ENCODE peak calls at places on chromosomes 6 and 20, in six cellular contexts. R is IMR-90, E is mesenchymal stem cell, O is H1, C is trophoblast cell, D is neuronal stem cell. N is an unnamed sample.

GRCh38 chr6:9875605-9876353 is 539.1 kb downstream of the TFAP2A start:
- DNase-seq in R (peak; percentile 28), O (no peak), E (no peak), D (no peak), C (peak; percentile 85), N (no peak)

GRCh38 chr6:45923831-45924391 is 91.7 kb downstream of the CLIC5 start:
- DNase-seq in O (no peak), E (peak; percentile 91), C (peak; percentile 89), R (peak; percentile 63), D (no peak), N (no peak)

GRCh38 chr6:33630014-33630413 is 8.9 kb downstream of the ITPR3 start:
- DNase-seq in E (no peak), R (no peak), D (no peak), O (no peak), C (no peak), N (no peak)

GRCh38 chr6:28789553-28790083 is 134.2 kb downstream of the TRIM27 start:
- DNase-seq in R (peak; percentile 68), O (no peak), D (no peak), C (peak; percentile 63), E (peak; percentile 75), N (peak; percentile 67)

GRCh38 chr6:110635096-110635495 is 158.7 kb upstream of the SLC22A16 start:
- DNase-seq in E (no peak), D (no peak), O (no peak), R (no peak), C (no peak), N (no peak)

GRCh38 chr20:52031574-52032303 is 159.8 kb downstream of the ZFP64 start:
- DNase-seq in E (peak; percentile 97), D (no peak), O (no peak), R (peak; percentile 88), C (no peak), N (no peak)

GRCh38 chr6:16999486-17000436 is 102.1 kb upstream of the STMND1 start:
- DNase-seq in R (peak; percentile 94), O (no peak), E (no peak), D (no peak), C (no peak), N (no peak)

GRCh38 chr6:158924499-158925455 is 75.2 kb downstream of the RSPH3 start:
- DNase-seq in D (no peak), O (no peak), C (no peak), E (no peak), R (no peak), N (no peak)

GRCh38 chr6:131813991-131814390 is 6.2 kb downstream of the ENPP1 start:
- DNase-seq in D (no peak), E (no peak), C (peak; percentile 51), R (no peak), O (no peak), N (no peak)

GRCh38 chr6:127586372-127586771 is 9.4 kb downstream of the C6orf58 start:
- DNase-seq in R (no peak), O (no peak), C (no peak), E (no peak), D (no peak), N (peak; percentile 78)

GRCh38 chr6:161407581-161407980 is 133.7 kb upstream of the AGPAT4 start:
- DNase-seq in E (peak; percentile 74), C (no peak), D (no peak), R (peak; percentile 66), O (no peak), N (no peak)

DNA sequence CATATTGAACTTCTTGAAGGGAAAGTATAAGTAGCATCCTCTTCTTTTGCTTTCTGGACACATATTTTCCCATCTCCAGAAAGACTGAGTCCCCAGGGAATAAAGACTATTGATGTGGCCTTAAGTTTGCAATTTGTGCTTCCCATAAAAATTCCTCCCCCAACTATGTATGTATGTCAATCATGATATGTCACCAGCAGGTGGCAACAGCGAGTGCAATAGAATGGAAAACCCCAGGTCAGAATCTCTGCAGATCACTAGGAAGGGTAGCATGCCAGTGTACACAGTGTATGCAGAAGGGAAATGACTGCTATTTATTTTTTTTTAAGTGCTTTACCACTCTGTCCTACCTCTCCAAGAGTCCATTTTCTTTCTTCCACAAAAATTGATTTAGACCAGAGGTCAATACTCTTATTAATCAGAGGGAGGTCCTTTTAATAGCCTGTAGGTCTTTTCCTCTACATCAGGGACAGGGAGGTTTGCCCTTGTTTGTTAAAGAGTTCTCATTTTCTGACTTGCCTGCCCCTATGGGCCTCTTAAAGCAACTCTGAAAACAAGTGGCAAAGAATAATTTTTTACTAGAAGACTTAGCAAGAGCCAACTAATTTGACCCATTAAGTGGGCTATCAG is 61.4 kb downstream of the BMP2 start:
- DNase-seq in R (peak; percentile 43), E (peak; percentile 61), O (no peak), C (peak; percentile 15), D (peak; percentile 67), N (peak; percentile 46)
- H3K4ac ChIP-seq in R (no peak overlapping the region), E (no peak overlapping the region), O (no peak overlapping the region), C (no peak overlapping the region), D (no peak overlapping the region), N (no peak overlapping the region)

GRCh38 chr6:96391776-96392175 is 129.8 kb upstream of the UFL1 start:
- DNase-seq in D (peak; percentile 80), C (peak; percentile 4), O (peak; percentile 63), R (no peak), E (no peak), N (peak; percentile 86)
- H4K91ac ChIP-seq in D (no peak overlapping the region), C (no peak overlapping the region), O (no peak overlapping the region), R (no peak overlapping the region), E (no peak overlapping the region), N (no peak overlapping the region)

GRCh38 chr6:26020983-26021349 is 58.4 kb downstream of the TRIM38 start:
- DNase-seq in C (peak; percentile 65), O (no peak), D (peak; percentile 63), E (peak; percentile 86), R (peak; percentile 74), N (no peak)

GRCh38 chr6:26016326-26017275 is 54.0 kb downstream of the TRIM38 start:
- DNase-seq in R (peak; percentile 34), C (no peak), D (no peak), E (no peak), O (no peak), N (peak; percentile 56)

GRCh38 chr6:26019261-26019845 is 56.8 kb downstream of the TRIM38 start:
- DNase-seq in D (no peak), R (no peak), C (no peak), O (no peak), E (no peak), N (no peak)

GRCh38 chr6:26020291-26020982 is 57.8 kb downstream of the TRIM38 start:
- DNase-seq in D (peak; percentile 78), C (peak; percentile 82), R (peak; percentile 95), O (no peak), E (peak; percentile 93), N (peak; percentile 73)

GRCh38 chr6:26017567-26017966 is 55.0 kb downstream of the TRIM38 start:
- DNase-seq in D (peak; percentile 67), C (peak; percentile 4), R (peak; percentile 95), O (no peak), E (peak; percentile 80), N (peak; percentile 80)
- H3K4ac ChIP-seq in D (no peak overlapping the region), C (no peak overlapping the region), R (peak overlapping the region; percentile 76), O (no peak overlapping the region), E (no peak overlapping the region), N (no peak overlapping the region)

GRCh38 chr6:15754706-15755079 is 91.9 kb upstream of the DTNBP1 start:
- DNase-seq in D (no peak), O (no peak), C (no peak), R (no peak), E (no peak), N (no peak)
- H4K91ac ChIP-seq in D (no peak overlapping the region), O (no peak overlapping the region), C (no peak overlapping the region), R (no peak overlapping the region), E (peak overlapping the region; percentile 11), N (no peak overlapping the region)

DNA sequence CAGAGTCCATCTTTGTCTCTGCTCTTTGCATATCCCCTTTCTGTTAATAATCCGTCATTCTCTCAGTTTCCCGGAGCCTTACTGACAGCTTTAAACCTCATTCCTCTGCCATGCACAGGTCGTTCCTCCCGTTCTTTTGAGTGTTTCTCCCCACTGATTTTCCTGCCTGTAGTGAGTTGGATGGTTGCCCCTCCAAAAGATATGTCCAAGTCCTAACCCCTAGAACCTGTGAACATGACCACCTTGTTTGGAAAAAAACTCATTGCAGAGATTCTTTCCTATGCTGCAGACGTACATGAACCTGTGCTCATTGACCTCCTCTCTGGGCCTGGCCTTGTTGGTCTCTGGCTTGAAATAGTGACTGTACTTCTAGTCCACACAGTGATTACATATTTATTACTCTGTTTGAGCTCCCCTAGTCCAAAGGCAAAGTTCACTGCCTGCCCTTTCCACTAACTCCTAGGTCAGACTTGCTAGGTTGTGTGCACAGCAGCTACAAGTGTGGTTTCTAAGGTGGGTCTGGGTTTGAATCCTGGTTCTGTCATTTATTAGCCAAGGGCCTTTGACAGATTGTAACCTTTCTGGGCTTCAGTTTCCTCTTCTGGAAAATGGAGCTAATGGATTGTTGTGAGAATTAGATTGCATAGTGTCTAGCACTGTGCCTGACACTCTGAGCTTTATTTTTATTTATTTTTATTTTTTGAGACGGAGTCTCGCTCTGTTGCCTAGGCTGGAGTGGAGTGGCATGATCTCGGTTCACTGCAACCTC is 29.3 kb downstream of the PPARD start:
- DNase-seq in C (no peak), R (no peak), E (no peak), O (no peak), D (no peak), N (no peak)
- H3K4ac ChIP-seq in C (no peak overlapping the region), R (peak overlapping the region; percentile 98), E (no peak overlapping the region), O (no peak overlapping the region), D (no peak overlapping the region), N (no peak overlapping the region)

GRCh38 chr6:169640983-169641382 is 60.8 kb downstream of the WDR27 start:
- DNase-seq in R (no peak), D (no peak), C (no peak), O (no peak), E (no peak), N (no peak)
- H4K91ac ChIP-seq in R (no peak overlapping the region), D (peak overlapping the region; percentile 5), C (no peak overlapping the region), O (no peak overlapping the region), E (no peak overlapping the region), N (no peak overlapping the region)

GRCh38 chr6:144736763-144737162 is 451.6 kb downstream of the UTRN start:
- DNase-seq in C (no peak), E (no peak), D (no peak), O (no peak), R (no peak), N (no peak)
- H3K4ac ChIP-seq in C (no peak overlapping the region), E (no peak overlapping the region), D (no peak overlapping the region), O (no peak overlapping the region), R (no peak overlapping the region), N (no peak overlapping the region)

GRCh38 chr20:57023997-57024396 is 242.4 kb downstream of the BMP7 start:
- DNase-seq in E (no peak), O (no peak), R (no peak), C (no peak), D (no peak), N (no peak)

GRCh38 chr20:57027752-57028151 is 238.7 kb downstream of the BMP7 start:
- DNase-seq in R (no peak), O (no peak), E (no peak), D (no peak), C (no peak), N (no peak)

GRCh38 chr20:57024849-57025248 is 241.6 kb downstream of the BMP7 start:
- DNase-seq in R (no peak), O (no peak), E (peak; percentile 37), C (no peak), D (no peak), N (no peak)

GRCh38 chr20:57025261-57025660 is 241.2 kb downstream of the BMP7 start:
- DNase-seq in D (no peak), R (no peak), C (no peak), E (peak; percentile 41), O (no peak), N (no peak)

GRCh38 chr20:57025666-57026065 is 240.8 kb downstream of the BMP7 start:
- DNase-seq in D (no peak), R (no peak), C (no peak), E (peak; percentile 18), O (no peak), N (no peak)
- H4K91ac ChIP-seq in D (no peak overlapping the region), R (no peak overlapping the region), C (no peak overlapping the region), E (no peak overlapping the region), O (no peak overlapping the region), N (no peak overlapping the region)